ENCODE peak calls at places on chromosomes 5 and 9, in seven cellular contexts. G, Q, X, M, P, H and O are unnamed samples.

GRCh38 chr5:33649801-33650482 is 209.2 kb downstream of the TARS1 start:
- DNase-seq in P (no peak), H (no peak), Q (no peak), X (no peak), G (peak), M (peak), O (no peak)

GRCh38 chr5:64384761-64385160 is 121.1 kb upstream of the RGS7BP start:
- DNase-seq in G (peak), X (no peak), P (no peak), H (peak), M (no peak), Q (no peak), O (peak)

GRCh38 chr9:70061776-70062175 is 18.1 kb downstream of the MAMDC2 start:
- DNase-seq in M (peak), H (no peak), G (peak), X (no peak), P (no peak), Q (no peak), O (no peak)

GRCh38 chr5:132418876-132419275 is 49.4 kb downstream of the SLC22A5 start:
- DNase-seq in X (no peak), Q (no peak), M (no peak), G (no peak), H (no peak), P (no peak), O (no peak)

GRCh38 chr5:6832994-6833393 is 119.8 kb downstream of the TENT4A start:
- DNase-seq in X (no peak), P (no peak), M (no peak), H (no peak), G (no peak), Q (no peak), O (no peak)

GRCh38 chr5:36619012-36619635 is 12.7 kb downstream of the SLC1A3 start:
- DNase-seq in P (no peak), X (no peak), M (no peak), H (no peak), Q (no peak), G (peak), O (no peak)

GRCh38 chr5:168765220-168766037 is 186.3 kb upstream of the PANK3 start:
- DNase-seq in M (no peak), X (no peak), G (peak), P (no peak), Q (no peak), H (no peak), O (no peak)

GRCh38 chr5:148920646-148921288 is 94.4 kb downstream of the ADRB2 start:
- DNase-seq in H (no peak), P (no peak), M (no peak), Q (no peak), X (no peak), G (no peak), O (no peak)

GRCh38 chr5:168713051-168713450 is 133.9 kb upstream of the PANK3 start:
- DNase-seq in X (no peak), P (no peak), M (no peak), G (no peak), Q (no peak), H (no peak), O (no peak)

GRCh38 chr5:83474170-83474796 is 2.7 kb downstream of the VCAN start:
- DNase-seq in H (peak), Q (peak), G (peak), P (peak), X (peak), M (peak), O (peak)

GRCh38 chr5:35926389-35927051 is 11.9 kb downstream of the CAPSL start:
- DNase-seq in X (no peak), M (no peak), H (peak), P (no peak), G (peak), Q (peak), O (peak)

GRCh38 chr9:81498576-81498975 is 190.8 kb downstream of the TLE1 start:
- DNase-seq in M (no peak), Q (no peak), H (no peak), X (no peak), P (no peak), G (no peak), O (no peak)

GRCh38 chr5:58855851-58856739 is 273.2 kb downstream of the RAB3C start:
- DNase-seq in X (no peak), Q (no peak), G (no peak), H (no peak), M (no peak), P (no peak), O (no peak)

GRCh38 chr5:158013939-158014338 is 155.0 kb upstream of the CLINT1 start:
- DNase-seq in M (no peak), Q (peak), P (no peak), H (peak), X (no peak), G (peak), O (peak)

GRCh38 chr5:5266296-5266695 is 126.2 kb downstream of the ADAMTS16 start:
- DNase-seq in Q (no peak), P (no peak), G (no peak), X (no peak), M (no peak), H (no peak), O (no peak)

GRCh38 chr5:106269252-106269843 is 1401.4 kb downstream of the EFNA5 start:
- DNase-seq in Q (no peak), X (no peak), P (no peak), H (peak), G (peak), M (no peak), O (no peak)

GRCh38 chr9:106621299-106621920 is 241.6 kb upstream of the ZNF462 start:
- DNase-seq in G (no peak), M (no peak), H (no peak), X (no peak), P (no peak), Q (no peak), O (no peak)

DNA sequence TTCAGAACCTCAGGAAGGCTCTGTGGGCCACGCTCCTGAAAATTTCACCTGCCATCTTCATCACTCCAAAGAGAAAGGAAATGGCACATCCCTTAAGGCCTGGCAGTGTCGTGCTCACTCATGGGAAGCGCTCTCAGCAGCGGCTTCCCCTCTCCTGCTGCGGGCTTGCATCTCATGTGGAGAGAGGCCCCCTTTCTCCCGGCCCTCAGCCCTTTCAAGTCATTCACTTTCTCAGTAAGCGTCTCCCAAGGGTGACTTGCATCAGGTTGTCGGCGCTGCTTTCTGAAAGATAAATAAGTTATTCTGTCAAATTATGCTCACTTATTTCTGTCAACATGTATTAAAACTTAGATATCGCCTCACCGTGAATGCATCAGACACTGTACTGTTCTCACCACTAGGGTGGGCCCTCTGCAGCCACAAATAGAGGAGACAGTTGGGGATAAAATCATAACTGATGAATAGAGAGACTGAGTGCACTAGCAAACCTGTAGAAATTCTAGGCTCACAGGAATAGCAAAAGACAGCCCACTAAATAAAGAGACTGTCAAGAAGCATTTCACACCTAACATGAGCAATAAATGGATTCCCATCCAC is 174.6 kb downstream of the RFK start:
- DNase-seq in P (no peak), M (no peak), Q (no peak), H (no peak), X (no peak), G (peak), O (peak)
- TF ChIP-seq CTCF in P (peak), M (no peak), Q (peak), H (no peak), X (peak), G (peak), O (peak)

GRCh38 chr5:98339141-98339848 is 434.2 kb upstream of the RGMB start:
- DNase-seq in P (no peak), M (no peak), H (no peak), X (no peak), Q (no peak), G (no peak), O (no peak)

GRCh38 chr5:98328015-98328414 is 445.4 kb upstream of the RGMB start:
- DNase-seq in H (no peak), Q (no peak), X (no peak), M (no peak), G (no peak), P (no peak), O (no peak)

GRCh38 chr5:98334946-98335345 is 438.5 kb upstream of the RGMB start:
- DNase-seq in P (no peak), M (no peak), H (no peak), Q (no peak), G (peak), X (no peak), O (no peak)

GRCh38 chr5:98330871-98331270 is 442.6 kb upstream of the RGMB start:
- DNase-seq in M (no peak), Q (no peak), P (no peak), H (no peak), G (no peak), X (no peak), O (no peak)

DNA sequence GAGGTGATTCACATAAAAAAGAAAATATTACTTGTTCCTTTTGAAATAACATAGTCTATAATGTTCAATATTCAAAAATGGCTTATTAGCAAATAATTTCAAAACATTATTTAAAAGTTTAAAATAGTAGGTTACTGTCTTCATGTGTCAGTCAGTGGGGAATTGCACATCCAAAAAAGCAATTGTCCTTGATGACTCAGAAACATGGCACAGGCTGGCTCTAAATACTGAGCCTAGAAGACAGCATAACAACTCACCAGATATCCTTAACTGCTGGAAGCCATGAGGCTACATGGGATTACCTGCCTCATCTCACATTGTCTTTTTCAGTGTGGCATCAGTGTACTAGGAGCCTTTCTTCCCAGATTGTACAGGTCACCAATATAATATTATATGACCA is 439.5 kb upstream of the RGMB start:
- DNase-seq in P (no peak), Q (no peak), X (no peak), H (no peak), G (peak), M (no peak), O (no peak)
- TF ChIP-seq CTCF in P (no peak), Q (no peak), X (no peak), H (no peak), G (no peak), M (no peak), O (no peak)

GRCh38 chr9:10613413-10613812 is 611 bp upstream of the PTPRD start:
- DNase-seq in M (no peak), H (no peak), P (no peak), X (peak), G (no peak), Q (no peak), O (no peak)

GRCh38 chr9:10614201-10614870 is 1.5 kb upstream of the PTPRD start:
- DNase-seq in P (no peak), Q (no peak), G (no peak), X (no peak), H (no peak), M (no peak), O (no peak)

DNA sequence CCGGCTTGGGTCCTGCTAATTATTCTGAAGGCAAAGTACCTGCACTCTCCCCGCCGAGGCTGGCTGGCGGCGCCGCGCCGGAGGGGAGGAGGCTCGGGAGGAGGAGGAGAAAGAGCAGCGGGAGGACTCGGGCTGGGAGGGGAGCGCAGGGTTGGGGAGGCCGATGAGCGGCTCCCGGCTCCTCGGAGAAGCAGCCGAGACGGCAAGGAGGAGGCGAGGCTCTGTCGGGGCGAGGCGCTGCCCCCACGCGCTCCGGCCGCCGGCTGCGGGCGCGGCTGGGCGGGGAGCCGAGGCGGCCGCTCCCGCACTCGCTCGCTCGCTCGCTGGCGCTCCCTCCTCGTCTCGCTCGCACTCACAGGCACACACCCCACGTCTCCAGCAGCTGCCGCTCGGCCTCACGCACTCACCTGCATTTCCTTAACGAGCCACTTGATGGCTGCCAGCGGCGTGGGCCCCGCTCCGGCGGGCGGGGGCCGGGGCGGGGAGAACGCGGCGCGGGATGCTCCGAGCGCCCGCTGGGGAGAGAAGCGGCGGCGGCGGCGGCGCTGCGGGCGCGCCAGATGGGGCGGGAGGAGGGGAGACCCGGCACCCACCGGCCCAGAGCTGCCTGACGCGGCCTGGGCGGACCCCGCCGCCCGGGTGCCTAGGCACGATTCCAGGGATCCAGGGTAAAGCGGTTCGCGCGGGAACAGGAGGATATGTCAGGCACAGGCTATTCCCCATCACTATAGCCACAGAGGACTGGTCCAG is at the start of gene PTPRD:
- DNase-seq in G (peak), M (no peak), H (peak), Q (peak), P (peak), X (peak), O (peak)
- TF ChIP-seq CTCF in G (no peak), M (no peak), H (no peak), Q (peak), P (no peak), X (peak), O (peak)

GRCh38 chr5:61009907-61010306 is 64.9 kb downstream of the NDUFAF2 start:
- DNase-seq in M (no peak), X (no peak), G (no peak), H (no peak), P (no peak), Q (no peak), O (no peak)

GRCh38 chr5:61010759-61011460 is 65.9 kb downstream of the NDUFAF2 start:
- DNase-seq in H (no peak), Q (peak), P (no peak), X (no peak), M (no peak), G (peak), O (no peak)
- TF ChIP-seq CTCF in H (no peak), Q (peak), P (no peak), X (peak), M (peak), G (peak), O (peak)

GRCh38 chr5:3594514-3595101 is 1.0 kb upstream of the IRX1 start:
- DNase-seq in X (no peak), G (no peak), Q (no peak), M (no peak), H (no peak), P (no peak), O (peak)
- TF ChIP-seq CTCF in X (peak), G (no peak), Q (no peak), M (no peak), H (no peak), P (no peak), O (no peak)

GRCh38 chr5:172097356-172097755 is 90.7 kb downstream of the STK10 start:
- DNase-seq in P (peak), Q (no peak), G (no peak), X (peak), H (no peak), M (no peak), O (no peak)

GRCh38 chr5:172096184-172096941 is 89.9 kb upstream of the FBXW11 start:
- DNase-seq in H (no peak), Q (no peak), M (no peak), G (no peak), X (peak), P (no peak), O (no peak)

GRCh38 chr5:172093965-172094364 is 87.5 kb upstream of the FBXW11 start:
- DNase-seq in H (no peak), P (no peak), Q (no peak), X (no peak), G (no peak), M (no peak), O (no peak)

GRCh38 chr5:172093559-172093958 is 87.1 kb upstream of the FBXW11 start:
- DNase-seq in Q (no peak), G (no peak), X (peak), M (no peak), H (no peak), P (no peak), O (no peak)

DNA sequence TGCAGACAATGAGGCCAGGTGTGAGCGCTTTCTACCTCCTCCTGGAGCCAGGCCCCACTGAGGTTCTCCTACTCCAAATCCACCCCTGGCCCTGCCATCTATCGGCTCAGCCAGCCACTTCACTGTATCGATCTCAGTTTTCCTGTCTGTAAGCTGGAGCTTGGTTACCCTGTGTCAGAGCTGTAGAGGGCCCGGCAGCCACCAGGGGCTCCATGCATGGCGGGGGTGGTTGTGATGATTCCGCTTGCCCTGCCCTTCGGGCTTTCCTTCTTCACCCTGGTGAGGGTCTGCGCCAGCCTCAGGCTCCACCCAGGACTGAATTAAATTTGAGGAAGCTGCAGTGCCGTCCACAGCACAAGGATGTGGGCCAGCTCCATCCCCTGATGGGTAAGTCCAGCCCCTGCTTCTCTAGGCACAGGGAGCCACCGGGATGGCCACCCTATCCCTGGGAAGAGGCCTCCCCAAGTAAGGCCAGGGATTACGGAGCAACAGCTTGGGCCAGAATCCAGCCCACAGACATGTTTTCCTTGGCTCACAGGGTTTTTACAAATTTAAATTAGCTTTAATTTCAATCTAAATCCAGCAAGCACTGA is 89.0 kb upstream of the FBXW11 start:
- DNase-seq in G (no peak), X (peak), H (no peak), P (no peak), M (no peak), Q (no peak), O (no peak)
- TF ChIP-seq CTCF in G (no peak), X (no peak), H (no peak), P (no peak), M (no peak), Q (no peak), O (peak)